ENCODE peak calls at places on chromosomes 4 and X, in five cellular contexts. F is head of caudate nucleus, I is aorta, X is LoVo, G is endothelial cell. Y is an unnamed sample.
A peak's percentile ranks its signal among the peaks of the same experiment; 100 is the strongest.

GRCh38 chrX:146881521-146881920 is 67.0 kb upstream of the CXorf51A start:
- DNase-seq in F (no peak), I (no peak), X (no peak), G (no peak), Y (no peak)

GRCh38 chrX:323721-324628 is 5.4 kb upstream of the GTPBP6 start:
- DNase-seq in F (no peak), I (no peak), X (peak; percentile 66), G (no peak), Y (peak; percentile 74)

GRCh38 chr4:84722720-84723119 is 139.8 kb downstream of the CDS1 start:
- DNase-seq in F (no peak), I (no peak), X (no peak), G (no peak), Y (no peak)

GRCh38 chrX:132470830-132471229 is 18.0 kb downstream of the MBNL3 start:
- DNase-seq in F (no peak), I (no peak), X (no peak), G (no peak), Y (no peak)

GRCh38 chrX:39726810-39727209 is 370.9 kb downstream of the BCOR start:
- DNase-seq in F (no peak), I (no peak), X (no peak), G (no peak), Y (no peak)

GRCh38 chr4:27595956-27596355 is 735.3 kb downstream of the STIM2 start:
- DNase-seq in F (no peak), I (no peak), X (no peak), G (no peak), Y (no peak)

GRCh38 chrX:72002886-72003285 is 92.2 kb downstream of the NHSL2 start:
- DNase-seq in F (no peak), I (no peak), X (no peak), G (no peak), Y (no peak)

GRCh38 chrX:8743126-8743732 is 11.3 kb upstream of the ANOS1 start:
- DNase-seq in F (peak; percentile 35), I (peak; percentile 82), X (peak; percentile 5), G (peak; percentile 71), Y (no peak)

GRCh38 chr4:142473218-142473959 is 372.7 kb downstream of the INPP4B start:
- DNase-seq in F (no peak), I (no peak), X (peak; percentile 10), G (no peak), Y (no peak)

GRCh38 chr4:122604146-122604545 is 16.7 kb downstream of the IL21 start:
- DNase-seq in F (no peak), I (no peak), X (no peak), G (no peak), Y (no peak)

GRCh38 chr4:110628321-110629213 is 5.7 kb upstream of the PITX2 start:
- DNase-seq in F (no peak), I (peak; percentile 51), X (no peak), G (no peak), Y (peak; percentile 49)

GRCh38 chrX:2650037-2650436 is 41.1 kb upstream of the CD99 start:
- DNase-seq in F (no peak), I (no peak), X (no peak), G (no peak), Y (no peak)

GRCh38 chr4:7894098-7894676 is 45.5 kb downstream of the AFAP1 start:
- DNase-seq in F (no peak), I (peak; percentile 47), X (no peak), G (no peak), Y (no peak)

GRCh38 chrX:102840871-102841705 is 96.0 kb upstream of the RAB40AL start:
- DNase-seq in F (no peak), I (no peak), X (no peak), G (no peak), Y (no peak)

GRCh38 chr4:137651128-137651527 is 118.8 kb upstream of the PCDH18 start:
- DNase-seq in F (no peak), I (no peak), X (no peak), G (no peak), Y (no peak)

Y was measured in kidney.